ENCODE peak calls at places on chromosomes 5 and 9, in seven cellular contexts. Z is CD8-positive, alpha-beta T cell; Q is transverse colon; V is fibroblast of mammary gland; N is cardiac muscle cell; P is H9; T is SK-N-SH. I is an unnamed sample.
A peak's percentile ranks its signal among the peaks of the same experiment; 100 is the strongest.

GRCh38 chr5:158832736-158833135 is 267.0 kb downstream of the EBF1 start:
- DNase-seq in Z (no peak), Q (no peak), V (peak; percentile 90), N (no peak), P (no peak), T (no peak), I (no peak)

GRCh38 chr5:180792287-180792964 is 10.2 kb downstream of the MGAT1 start:
- DNase-seq in Z (no peak), Q (no peak), V (no peak), N (no peak), P (no peak), T (no peak), I (no peak)

GRCh38 chr5:131671994-131672655 is 37.1 kb upstream of the RAPGEF6 start:
- DNase-seq in Z (no peak), Q (no peak), V (peak; percentile 97), N (peak; percentile 98), P (no peak), T (no peak), I (no peak)

GRCh38 chr9:111928342-111928720 is 31.7 kb downstream of the UGCG start:
- DNase-seq in Z (no peak), Q (no peak), V (peak; percentile 48), N (no peak), P (no peak), T (no peak), I (no peak)

GRCh38 chr9:137138058-137138697 is 776 bp upstream of the GRIN1 start:
- DNase-seq in Z (no peak), Q (no peak), V (no peak), N (no peak), P (peak; percentile 74), T (peak; percentile 96), I (no peak)

GRCh38 chr5:163529698-163530097 is 24.3 kb downstream of the MAT2B start:
- DNase-seq in Z (no peak), Q (no peak), V (no peak), N (peak; percentile 20), P (no peak), T (no peak), I (no peak)

GRCh38 chr9:137217276-137218211 is 4.5 kb downstream of the RNF208 start:
- DNase-seq in Z (no peak), Q (peak; percentile 93), V (peak; percentile 34), N (peak; percentile 24), P (peak; percentile 89), T (no peak), I (peak; percentile 70)

GRCh38 chr5:32098291-32098690 is 75.8 kb downstream of the GOLPH3 start:
- DNase-seq in Z (no peak), Q (no peak), V (no peak), N (peak; percentile 48), P (no peak), T (peak; percentile 44), I (no peak)

GRCh38 chr9:14692918-14693861 is at the start of gene ZDHHC21:
- DNase-seq in Z (peak; percentile 41), Q (peak; percentile 81), V (peak; percentile 33), N (peak; percentile 72), P (peak; percentile 63), T (peak; percentile 91), I (peak; percentile 73)

GRCh38 chr5:82106207-82106606 is 134.4 kb downstream of the ATG10 start:
- DNase-seq in Z (no peak), Q (no peak), V (peak; percentile 39), N (peak; percentile 43), P (no peak), T (no peak), I (no peak)

GRCh38 chr5:35861718-35862117 is 5.0 kb downstream of the IL7R start:
- DNase-seq in Z (no peak), Q (no peak), V (no peak), N (no peak), P (no peak), T (no peak), I (no peak)

GRCh38 chr9:98665511-98665910 is 43.2 kb downstream of the GABBR2 start:
- DNase-seq in Z (no peak), Q (no peak), V (no peak), N (no peak), P (no peak), T (no peak), I (no peak)

DNA sequence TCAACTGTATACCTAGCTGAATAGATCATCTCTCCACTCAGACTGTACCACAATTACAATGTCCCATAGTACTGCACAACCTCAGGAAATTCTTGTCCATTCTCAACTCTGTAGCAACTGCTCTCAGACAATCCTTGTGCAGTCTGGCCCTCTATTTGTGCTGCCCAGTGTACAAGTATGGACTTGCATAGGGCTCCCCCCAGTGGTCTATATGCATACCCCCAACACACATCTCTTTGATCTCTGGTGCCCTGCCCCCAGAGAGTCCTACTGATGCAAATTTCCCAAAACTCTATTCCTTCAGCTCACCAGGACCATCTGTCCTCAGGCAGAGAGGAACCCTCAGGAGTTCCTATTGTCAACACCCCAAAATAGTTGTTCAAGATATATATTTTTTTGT is 205.3 kb downstream of the SLCO4C1 start:
- DNase-seq in Z (no peak), Q (no peak), V (no peak), N (no peak), P (no peak), T (peak; percentile 43), I (peak; percentile 13)
- TF ChIP-seq CTCF in Z (no peak), Q (no peak), V (no peak), N (no peak), P (peak; percentile 63), T (peak; percentile 49), I (peak; percentile 47)

DNA sequence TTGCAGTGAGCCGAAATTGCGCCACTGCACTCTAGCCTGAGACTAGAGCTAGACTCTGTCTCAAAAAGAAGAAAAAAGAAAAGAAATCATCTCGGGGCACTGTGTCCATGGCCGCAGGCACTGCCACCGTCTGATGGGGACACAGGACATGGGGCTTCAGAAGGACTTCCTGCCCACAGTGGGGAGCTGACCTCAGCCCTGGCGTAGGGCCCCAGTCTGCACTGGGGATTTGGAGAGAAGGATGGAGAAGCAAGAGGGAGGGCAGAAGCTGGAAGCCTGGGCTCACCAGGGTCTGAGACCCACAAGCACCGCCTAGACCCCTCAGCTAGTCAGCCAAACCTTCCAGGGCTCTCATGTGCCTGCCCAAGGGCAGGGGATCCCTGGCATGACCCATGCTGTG is 4.1 kb upstream of the SARDH start:
- DNase-seq in Z (no peak), Q (no peak), V (no peak), N (no peak), P (no peak), T (peak; percentile 3), I (no peak)
- TF ChIP-seq CTCF in Z (no peak), Q (no peak), V (no peak), N (no peak), P (no peak), T (no peak), I (no peak)

GRCh38 chr5:108670591-108671335 is 76.9 kb upstream of the FER start:
- DNase-seq in Z (no peak), Q (no peak), V (no peak), N (peak; percentile 56), P (no peak), T (no peak), I (no peak)

GRCh38 chr5:108672639-108673038 is 75.1 kb upstream of the FER start:
- DNase-seq in Z (no peak), Q (no peak), V (no peak), N (no peak), P (no peak), T (no peak), I (no peak)

DNA sequence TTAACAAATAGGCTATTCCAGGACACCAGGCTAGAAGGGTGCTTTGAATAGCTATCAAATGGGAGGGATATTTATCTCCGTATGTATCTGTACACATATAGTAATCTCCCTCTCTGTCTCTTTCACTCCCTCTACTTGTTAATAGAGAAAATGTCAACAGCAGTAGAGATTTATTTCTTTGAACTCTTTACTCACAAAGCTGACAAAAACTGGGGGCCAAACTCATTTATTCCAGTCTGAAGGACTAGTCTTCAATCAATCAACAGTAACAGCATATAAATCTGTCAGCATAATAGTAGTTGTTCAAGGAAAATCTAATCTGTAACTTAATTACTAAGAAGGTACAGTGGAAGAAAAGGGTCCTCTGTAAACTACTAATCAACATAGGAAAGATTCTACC is 78.2 kb upstream of the FER start:
- DNase-seq in Z (no peak), Q (no peak), V (no peak), N (no peak), P (no peak), T (no peak), I (no peak)
- TF ChIP-seq CTCF in Z (no peak), Q (no peak), V (no peak), N (no peak), P (no peak), T (no peak), I (no peak)

GRCh38 chr5:113268232-113268631 is 166.6 kb downstream of the TSSK1B start:
- DNase-seq in Z (no peak), Q (no peak), V (no peak), N (no peak), P (no peak), T (no peak), I (no peak)
- TF ChIP-seq CTCF in Z (no peak), Q (no peak), V (no peak), N (no peak), P (no peak), T (no peak), I (no peak)

GRCh38 chr5:67147768-67148167 is 48.8 kb downstream of the CD180 start:
- DNase-seq in Z (no peak), Q (no peak), V (peak; percentile 70), N (peak; percentile 38), P (no peak), T (no peak), I (no peak)
- TF ChIP-seq CTCF in Z (no peak), Q (no peak), V (no peak), N (no peak), P (no peak), T (no peak), I (no peak)

GRCh38 chr5:150562832-150563231 is 54.9 kb downstream of the NDST1 start:
- DNase-seq in Z (no peak), Q (peak; percentile 52), V (peak; percentile 74), N (peak; percentile 76), P (no peak), T (no peak), I (peak; percentile 33)
- TF ChIP-seq CTCF in Z (peak; percentile 20), Q (peak; percentile 79), V (peak; percentile 71), N (peak; percentile 54), P (peak; percentile 85), T (peak; percentile 66), I (peak; percentile 56)

I was measured in nephron progenitor cell.